ENCODE peak calls at places on chromosomes 7 and 10, in eight cellular contexts. One of them, this sample, is unnamed.

GRCh38 chr10:64546073-64546472 is 1024.9 kb downstream of the REEP3 start:
- DNase-seq in WTC11: no peak
- DNase-seq in right lobe of liver: no peak
- DNase-seq in tibial artery: no peak
- DNase-seq in activated CD8-positive, alpha-beta T cell treated with anti-CD3 and anti-CD28 coated beads for 36 hours: no peak
- DNase-seq in PC-3: no peak
- DNase-seq in endothelial cell: no peak
- DNase-seq in HFF-Myc: no peak
- DNase-seq in this sample: no peak

GRCh38 chr7:107785926-107786325 is 17.1 kb downstream of the SLC26A3 start:
- DNase-seq in WTC11: no peak
- DNase-seq in right lobe of liver: no peak
- DNase-seq in tibial artery: no peak
- DNase-seq in activated CD8-positive, alpha-beta T cell treated with anti-CD3 and anti-CD28 coated beads for 36 hours: no peak
- DNase-seq in PC-3: no peak
- DNase-seq in endothelial cell: no peak
- DNase-seq in HFF-Myc: no peak
- DNase-seq in this sample: no peak

GRCh38 chr7:157494506-157495176 is 157.8 kb downstream of the DNAJB6 start:
- DNase-seq in WTC11: no peak
- DNase-seq in right lobe of liver: no peak
- DNase-seq in tibial artery: no peak
- DNase-seq in activated CD8-positive, alpha-beta T cell treated with anti-CD3 and anti-CD28 coated beads for 36 hours: no peak
- DNase-seq in PC-3: no peak
- DNase-seq in endothelial cell: no peak
- DNase-seq in HFF-Myc: no peak
- DNase-seq in this sample: no peak

GRCh38 chr10:68153473-68154210 is 44.4 kb downstream of the MYPN start:
- DNase-seq in WTC11: no peak
- DNase-seq in right lobe of liver: no peak
- DNase-seq in tibial artery: no peak
- DNase-seq in activated CD8-positive, alpha-beta T cell treated with anti-CD3 and anti-CD28 coated beads for 36 hours: peak; percentile 13
- DNase-seq in PC-3: peak; percentile 100
- DNase-seq in endothelial cell: no peak
- DNase-seq in HFF-Myc: peak; percentile 95
- DNase-seq in this sample: no peak

GRCh38 chr7:84161398-84161797 is 33.2 kb downstream of the SEMA3A start:
- DNase-seq in WTC11: no peak
- DNase-seq in right lobe of liver: no peak
- DNase-seq in tibial artery: no peak
- DNase-seq in activated CD8-positive, alpha-beta T cell treated with anti-CD3 and anti-CD28 coated beads for 36 hours: no peak
- DNase-seq in PC-3: peak; percentile 27
- DNase-seq in endothelial cell: no peak
- DNase-seq in HFF-Myc: no peak
- DNase-seq in this sample: no peak

GRCh38 chr10:77513783-77514331 is 123.8 kb downstream of the KCNMA1 start:
- DNase-seq in WTC11: no peak
- DNase-seq in right lobe of liver: no peak
- DNase-seq in tibial artery: peak; percentile 68
- DNase-seq in activated CD8-positive, alpha-beta T cell treated with anti-CD3 and anti-CD28 coated beads for 36 hours: no peak
- DNase-seq in PC-3: peak; percentile 100
- DNase-seq in endothelial cell: no peak
- DNase-seq in HFF-Myc: no peak
- DNase-seq in this sample: no peak

GRCh38 chr7:100577507-100577906 is 3.8 kb upstream of the SAP25 start:
- DNase-seq in WTC11: no peak
- DNase-seq in right lobe of liver: no peak
- DNase-seq in tibial artery: no peak
- DNase-seq in activated CD8-positive, alpha-beta T cell treated with anti-CD3 and anti-CD28 coated beads for 36 hours: no peak
- DNase-seq in PC-3: no peak
- DNase-seq in endothelial cell: no peak
- DNase-seq in HFF-Myc: no peak
- DNase-seq in this sample: peak; percentile 76

GRCh38 chr10:69758310-69758728 is 43.4 kb upstream of the COL13A1 start:
- DNase-seq in WTC11: no peak
- DNase-seq in right lobe of liver: no peak
- DNase-seq in tibial artery: no peak
- DNase-seq in activated CD8-positive, alpha-beta T cell treated with anti-CD3 and anti-CD28 coated beads for 36 hours: no peak
- DNase-seq in PC-3: no peak
- DNase-seq in endothelial cell: no peak
- DNase-seq in HFF-Myc: no peak
- DNase-seq in this sample: no peak

GRCh38 chr10:34305189-34305588 is 509.9 kb downstream of the PARD3 start:
- DNase-seq in WTC11: peak; percentile 88
- DNase-seq in right lobe of liver: no peak
- DNase-seq in tibial artery: no peak
- DNase-seq in activated CD8-positive, alpha-beta T cell treated with anti-CD3 and anti-CD28 coated beads for 36 hours: peak; percentile 2
- DNase-seq in PC-3: peak; percentile 70
- DNase-seq in endothelial cell: peak; percentile 46
- DNase-seq in HFF-Myc: no peak
- DNase-seq in this sample: no peak

GRCh38 chr10:133315847-133316246 is 7.1 kb downstream of the ZNF511 start:
- DNase-seq in WTC11: no peak
- DNase-seq in right lobe of liver: no peak
- DNase-seq in tibial artery: no peak
- DNase-seq in activated CD8-positive, alpha-beta T cell treated with anti-CD3 and anti-CD28 coated beads for 36 hours: no peak
- DNase-seq in PC-3: peak; percentile 30
- DNase-seq in endothelial cell: no peak
- DNase-seq in HFF-Myc: no peak
- DNase-seq in this sample: no peak

GRCh38 chr7:106568680-106569499 is 92.1 kb downstream of the CCDC71L start:
- DNase-seq in WTC11: peak; percentile 24
- DNase-seq in right lobe of liver: no peak
- DNase-seq in tibial artery: peak; percentile 28
- DNase-seq in activated CD8-positive, alpha-beta T cell treated with anti-CD3 and anti-CD28 coated beads for 36 hours: peak; percentile 18
- DNase-seq in PC-3: peak; percentile 41
- DNase-seq in endothelial cell: no peak
- DNase-seq in HFF-Myc: no peak
- DNase-seq in this sample: no peak

GRCh38 chr10:30827531-30828120 is 198.1 kb upstream of the LYZL2 start:
- DNase-seq in WTC11: no peak
- DNase-seq in right lobe of liver: no peak
- DNase-seq in tibial artery: no peak
- DNase-seq in activated CD8-positive, alpha-beta T cell treated with anti-CD3 and anti-CD28 coated beads for 36 hours: no peak
- DNase-seq in PC-3: no peak
- DNase-seq in endothelial cell: no peak
- DNase-seq in HFF-Myc: peak; percentile 90
- DNase-seq in this sample: peak; percentile 18

GRCh38 chr10:83273035-83273434 is 866.3 kb upstream of the GHITM start:
- DNase-seq in WTC11: no peak
- DNase-seq in right lobe of liver: no peak
- DNase-seq in tibial artery: no peak
- DNase-seq in activated CD8-positive, alpha-beta T cell treated with anti-CD3 and anti-CD28 coated beads for 36 hours: no peak
- DNase-seq in PC-3: no peak
- DNase-seq in endothelial cell: no peak
- DNase-seq in HFF-Myc: no peak
- DNase-seq in this sample: no peak

GRCh38 chr10:125868372-125868975 is 12.6 kb downstream of the DHX32 start:
- DNase-seq in WTC11: no peak
- DNase-seq in right lobe of liver: no peak
- DNase-seq in tibial artery: no peak
- DNase-seq in activated CD8-positive, alpha-beta T cell treated with anti-CD3 and anti-CD28 coated beads for 36 hours: peak; percentile 18
- DNase-seq in PC-3: peak; percentile 74
- DNase-seq in endothelial cell: peak; percentile 36
- DNase-seq in HFF-Myc: peak; percentile 19
- DNase-seq in this sample: no peak

GRCh38 chr10:5545778-5546710 is 21.3 kb downstream of the CALML3 start:
- DNase-seq in WTC11: peak; percentile 6
- DNase-seq in right lobe of liver: peak; percentile 59
- DNase-seq in tibial artery: peak; percentile 83
- DNase-seq in activated CD8-positive, alpha-beta T cell treated with anti-CD3 and anti-CD28 coated beads for 36 hours: no peak
- DNase-seq in PC-3: peak; percentile 60
- DNase-seq in endothelial cell: no peak
- DNase-seq in HFF-Myc: no peak
- DNase-seq in this sample: peak; percentile 73

GRCh38 chr10:26951650-26952049 is 90.9 kb upstream of the ABI1 start:
- DNase-seq in WTC11: no peak
- DNase-seq in right lobe of liver: no peak
- DNase-seq in tibial artery: no peak
- DNase-seq in activated CD8-positive, alpha-beta T cell treated with anti-CD3 and anti-CD28 coated beads for 36 hours: no peak
- DNase-seq in PC-3: no peak
- DNase-seq in endothelial cell: no peak
- DNase-seq in HFF-Myc: no peak
- DNase-seq in this sample: no peak

GRCh38 chr7:122885583-122886356 is 490 bp downstream of the CADPS2 start:
- DNase-seq in WTC11: peak; percentile 64
- DNase-seq in right lobe of liver: peak; percentile 73
- DNase-seq in tibial artery: peak; percentile 36
- DNase-seq in activated CD8-positive, alpha-beta T cell treated with anti-CD3 and anti-CD28 coated beads for 36 hours: no peak
- DNase-seq in PC-3: peak; percentile 31
- DNase-seq in endothelial cell: peak; percentile 52
- DNase-seq in HFF-Myc: no peak
- DNase-seq in this sample: peak; percentile 76

GRCh38 chr7:24750441-24751055 is 6.7 kb downstream of the GSDME start:
- DNase-seq in WTC11: no peak
- DNase-seq in right lobe of liver: no peak
- DNase-seq in tibial artery: no peak
- DNase-seq in activated CD8-positive, alpha-beta T cell treated with anti-CD3 and anti-CD28 coated beads for 36 hours: no peak
- DNase-seq in PC-3: no peak
- DNase-seq in endothelial cell: no peak
- DNase-seq in HFF-Myc: no peak
- DNase-seq in this sample: no peak

DNA sequence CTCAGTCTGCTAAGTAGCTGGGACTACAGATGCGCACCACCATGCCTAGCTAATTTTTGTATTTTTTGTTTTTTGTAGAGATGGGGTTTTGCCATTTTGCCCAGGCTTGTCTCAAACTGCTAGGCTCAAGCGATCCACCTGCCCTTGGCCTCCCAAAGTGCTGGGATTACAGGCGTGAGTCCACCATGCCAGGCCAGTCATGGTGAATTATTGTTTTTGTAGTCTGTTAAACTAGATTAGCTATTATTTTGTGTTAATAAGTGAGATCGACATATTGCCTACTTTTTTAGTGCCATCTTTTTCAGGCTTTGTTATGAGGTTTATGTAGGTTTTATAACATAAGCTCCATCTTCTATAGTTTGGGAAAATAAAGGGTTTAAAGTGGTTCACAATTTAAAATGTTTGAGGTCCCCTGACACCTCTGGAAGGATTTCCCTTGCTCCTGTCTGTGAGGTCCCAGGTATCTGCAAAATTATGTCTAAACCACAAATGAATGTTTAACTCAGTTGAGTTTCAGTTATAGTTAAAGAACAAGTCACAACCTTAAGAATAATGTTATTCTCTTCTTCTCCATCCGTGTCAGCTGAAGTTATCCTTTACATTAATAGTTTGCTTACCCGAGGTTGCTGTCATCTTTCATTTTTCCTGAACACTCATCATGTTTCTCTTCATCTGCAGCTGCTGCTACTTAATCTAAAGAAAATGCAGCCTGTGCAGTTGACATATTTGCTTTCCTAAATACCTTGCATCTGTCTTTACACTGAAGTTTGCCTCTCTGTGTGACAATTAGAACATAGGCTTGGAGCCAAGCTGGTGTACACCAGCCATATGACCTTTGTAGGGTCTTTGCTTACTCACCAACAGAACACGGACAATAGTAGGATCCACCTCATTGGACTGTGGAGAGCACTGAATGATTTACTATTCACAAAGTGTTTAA is 8.9 kb upstream of the VSTM4 start:
- DNase-seq in WTC11: no peak
- DNase-seq in right lobe of liver: no peak
- DNase-seq in tibial artery: no peak
- DNase-seq in activated CD8-positive, alpha-beta T cell treated with anti-CD3 and anti-CD28 coated beads for 36 hours: no peak
- DNase-seq in PC-3: no peak
- DNase-seq in endothelial cell: no peak
- DNase-seq in HFF-Myc: no peak
- DNase-seq in this sample: no peak
- TF ChIP-seq CTCF in WTC11: no peak
- TF ChIP-seq CTCF in right lobe of liver: no peak
- TF ChIP-seq CTCF in tibial artery: no peak
- TF ChIP-seq CTCF in activated CD8-positive, alpha-beta T cell treated with anti-CD3 and anti-CD28 coated beads for 36 hours: no peak
- TF ChIP-seq CTCF in PC-3: no peak
- TF ChIP-seq CTCF in endothelial cell: no peak
- TF ChIP-seq CTCF in HFF-Myc: no peak
- TF ChIP-seq CTCF in this sample: no peak

DNA sequence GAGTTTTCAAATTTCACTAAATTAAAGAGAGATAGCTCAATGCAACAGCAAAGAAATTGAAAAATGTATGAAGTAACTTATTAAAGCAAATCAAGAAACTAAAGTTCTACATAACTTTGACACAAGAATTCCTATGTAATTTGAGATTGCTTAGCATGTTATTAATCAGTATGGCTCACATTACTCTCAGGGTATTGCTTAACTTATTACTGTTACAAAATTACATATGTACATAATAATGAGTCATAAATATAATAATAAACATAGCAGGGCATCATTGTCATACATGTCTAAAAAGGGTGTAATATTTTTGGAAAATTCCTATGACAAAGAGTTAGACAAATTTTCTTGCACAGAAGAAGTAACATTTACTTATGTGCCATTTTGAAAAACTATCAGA is 75.0 kb downstream of the ZWINT start:
- DNase-seq in WTC11: no peak
- DNase-seq in right lobe of liver: no peak
- DNase-seq in tibial artery: no peak
- DNase-seq in activated CD8-positive, alpha-beta T cell treated with anti-CD3 and anti-CD28 coated beads for 36 hours: no peak
- DNase-seq in PC-3: peak; percentile 42
- DNase-seq in endothelial cell: no peak
- DNase-seq in HFF-Myc: no peak
- DNase-seq in this sample: no peak
- TF ChIP-seq CTCF in WTC11: no peak
- TF ChIP-seq CTCF in right lobe of liver: no peak
- TF ChIP-seq CTCF in tibial artery: no peak
- TF ChIP-seq CTCF in activated CD8-positive, alpha-beta T cell treated with anti-CD3 and anti-CD28 coated beads for 36 hours: no peak
- TF ChIP-seq CTCF in PC-3: no peak
- TF ChIP-seq CTCF in endothelial cell: no peak
- TF ChIP-seq CTCF in HFF-Myc: no peak
- TF ChIP-seq CTCF in this sample: no peak

DNA sequence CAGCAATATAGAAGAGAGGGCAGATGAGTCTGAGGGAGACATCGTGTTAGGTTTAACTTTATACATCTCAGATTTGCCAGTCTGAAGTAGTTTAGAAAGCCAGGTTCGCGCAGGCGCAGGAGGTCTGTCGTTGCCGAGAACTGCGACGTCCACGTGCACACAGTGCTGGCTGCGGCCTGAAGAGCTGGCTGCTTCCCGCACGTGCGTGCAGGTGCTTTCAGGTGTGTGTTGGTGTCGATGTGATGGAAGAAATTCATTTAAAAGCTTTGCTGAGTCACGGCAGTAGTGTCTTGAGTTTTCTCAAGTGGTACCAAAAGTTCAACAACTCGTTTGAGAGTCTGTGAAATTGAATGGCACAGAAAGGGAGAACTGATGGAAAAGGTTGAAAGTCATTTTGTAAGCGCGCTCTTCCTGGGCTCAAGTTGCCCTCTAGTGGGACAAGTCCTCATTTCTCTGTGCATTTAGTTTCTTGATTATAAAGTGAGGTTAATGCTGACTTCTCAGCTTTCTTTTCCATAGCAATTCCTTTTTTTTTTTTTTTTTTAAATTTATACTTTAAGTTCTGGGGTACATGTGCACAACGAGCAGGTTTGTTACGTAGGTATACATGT is 18.7 kb downstream of the WDR37 start:
- DNase-seq in WTC11: no peak
- DNase-seq in right lobe of liver: no peak
- DNase-seq in tibial artery: no peak
- DNase-seq in activated CD8-positive, alpha-beta T cell treated with anti-CD3 and anti-CD28 coated beads for 36 hours: no peak
- DNase-seq in PC-3: no peak
- DNase-seq in endothelial cell: no peak
- DNase-seq in HFF-Myc: no peak
- DNase-seq in this sample: no peak
- TF ChIP-seq CTCF in WTC11: no peak
- TF ChIP-seq CTCF in right lobe of liver: no peak
- TF ChIP-seq CTCF in tibial artery: no peak
- TF ChIP-seq CTCF in activated CD8-positive, alpha-beta T cell treated with anti-CD3 and anti-CD28 coated beads for 36 hours: peak; percentile 45
- TF ChIP-seq CTCF in PC-3: peak; percentile 29
- TF ChIP-seq CTCF in endothelial cell: no peak
- TF ChIP-seq CTCF in HFF-Myc: peak; percentile 16
- TF ChIP-seq CTCF in this sample: peak; percentile 34

GRCh38 chr7:143042821-143043271 is 9.3 kb upstream of the OR6V1 start:
- DNase-seq in WTC11: no peak
- DNase-seq in right lobe of liver: no peak
- DNase-seq in tibial artery: no peak
- DNase-seq in activated CD8-positive, alpha-beta T cell treated with anti-CD3 and anti-CD28 coated beads for 36 hours: no peak
- DNase-seq in PC-3: no peak
- DNase-seq in endothelial cell: no peak
- DNase-seq in HFF-Myc: no peak
- DNase-seq in this sample: no peak
- TF ChIP-seq CTCF in WTC11: no peak
- TF ChIP-seq CTCF in right lobe of liver: no peak
- TF ChIP-seq CTCF in tibial artery: no peak
- TF ChIP-seq CTCF in activated CD8-positive, alpha-beta T cell treated with anti-CD3 and anti-CD28 coated beads for 36 hours: no peak
- TF ChIP-seq CTCF in PC-3: no peak
- TF ChIP-seq CTCF in endothelial cell: no peak
- TF ChIP-seq CTCF in HFF-Myc: no peak
- TF ChIP-seq CTCF in this sample: no peak